ENCODE peak calls at places on chromosomes 13 and 19, in six cellular contexts. N is GM13976, A is dorsolateral prefrontal cortex, J is nephron progenitor cell, Y is left lung, D is endothelial cell. O is an unnamed sample.

GRCh38 chr19:6070179-6071102 is 39.9 kb downstream of the RFX2 start:
- DNase-seq in N (peak; percentile 26), A (no peak), J (no peak), Y (no peak), D (no peak), O (no peak)

GRCh38 chr13:44710576-44710975 is 134.4 kb upstream of the TSC22D1 start:
- DNase-seq in N (peak; percentile 53), A (no peak), J (no peak), Y (no peak), D (no peak), O (peak; percentile 94)

GRCh38 chr19:55437410-55437809 is 5.7 kb downstream of the SHISA7 start:
- DNase-seq in N (no peak), A (no peak), J (peak; percentile 93), Y (peak; percentile 60), D (peak; percentile 78), O (peak; percentile 66)

GRCh38 chr19:55179570-55180484 is at the start of gene SYT5:
- DNase-seq in N (peak; percentile 89), A (no peak), J (peak; percentile 88), Y (no peak), D (peak; percentile 75), O (peak; percentile 35)

GRCh38 chr13:52615817-52616216 is 26.4 kb upstream of the HNRNPA1L2 start:
- DNase-seq in N (peak; percentile 30), A (no peak), J (no peak), Y (no peak), D (no peak), O (no peak)

GRCh38 chr19:3451451-3451866 is 28.9 kb downstream of the SMIM24 start:
- DNase-seq in N (no peak), A (no peak), J (no peak), Y (no peak), D (no peak), O (no peak)

GRCh38 chr13:33610471-33611015 is 207.4 kb upstream of the RFC3 start:
- DNase-seq in N (no peak), A (peak; percentile 77), J (peak; percentile 8), Y (no peak), D (no peak), O (peak; percentile 1)

GRCh38 chr13:49464621-49465325 is 20.7 kb downstream of the SETDB2 start:
- DNase-seq in N (no peak), A (no peak), J (no peak), Y (no peak), D (no peak), O (no peak)

GRCh38 chr13:31862828-31863227 is 123.5 kb downstream of the RXFP2 start:
- DNase-seq in N (no peak), A (no peak), J (no peak), Y (no peak), D (no peak), O (no peak)

GRCh38 chr13:66391322-66391721 is 838.8 kb downstream of the PCDH9 start:
- DNase-seq in N (no peak), A (no peak), J (no peak), Y (no peak), D (no peak), O (no peak)

GRCh38 chr19:54952591-54953344 is 5.4 kb upstream of the NLRP7 start:
- DNase-seq in N (no peak), A (no peak), J (no peak), Y (peak; percentile 63), D (no peak), O (peak; percentile 7)

GRCh38 chr13:23966691-23967615 is 69.7 kb upstream of the C1QTNF9B start:
- DNase-seq in N (peak; percentile 55), A (no peak), J (no peak), Y (no peak), D (no peak), O (no peak)

GRCh38 chr19:1310853-1311180 is 25.1 kb downstream of the EFNA2 start:
- DNase-seq in N (no peak), A (no peak), J (no peak), Y (no peak), D (no peak), O (no peak)

GRCh38 chr19:1313695-1314613 is 28.3 kb downstream of the EFNA2 start:
- DNase-seq in N (no peak), A (no peak), J (no peak), Y (no peak), D (no peak), O (no peak)

GRCh38 chr19:1312732-1313694 is 27.3 kb downstream of the EFNA2 start:
- DNase-seq in N (no peak), A (no peak), J (no peak), Y (no peak), D (no peak), O (peak; percentile 19)

GRCh38 chr19:1309977-1310852 is 24.5 kb downstream of the EFNA2 start:
- DNase-seq in N (no peak), A (no peak), J (no peak), Y (no peak), D (no peak), O (no peak)

DNA sequence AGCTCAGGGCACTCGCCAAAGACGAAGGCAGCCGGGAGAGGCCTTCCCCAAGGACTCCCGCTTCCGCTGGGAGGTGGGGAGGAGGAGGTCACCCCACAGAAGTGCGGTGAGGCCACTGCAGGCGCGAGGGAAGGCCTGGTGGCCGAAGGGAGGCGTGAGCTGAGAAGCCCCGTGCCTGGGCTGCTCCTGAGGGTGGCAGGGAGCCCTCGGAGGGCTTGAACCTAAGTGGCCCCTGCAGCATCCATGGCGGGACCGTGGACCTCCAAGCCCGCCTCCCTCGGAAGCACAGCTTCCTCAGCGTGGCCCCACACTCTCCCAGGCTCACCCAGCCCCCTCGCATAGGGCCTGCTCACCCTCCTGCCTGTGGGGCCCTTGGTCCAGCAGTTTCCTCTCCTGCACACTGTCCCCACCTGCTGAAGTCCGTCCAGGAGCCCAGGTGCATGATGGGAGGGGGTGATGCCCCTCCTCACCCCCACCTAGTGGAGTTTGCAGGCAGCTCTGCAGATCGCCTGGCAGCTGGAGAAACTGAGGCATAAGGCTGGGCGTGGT is 25.9 kb downstream of the EFNA2 start:
- DNase-seq in N (no peak), A (no peak), J (no peak), Y (no peak), D (no peak), O (no peak)
- TF ChIP-seq CTCF in N (no peak), A (no peak), J (no peak), Y (no peak), D (no peak), O (no peak)

DNA sequence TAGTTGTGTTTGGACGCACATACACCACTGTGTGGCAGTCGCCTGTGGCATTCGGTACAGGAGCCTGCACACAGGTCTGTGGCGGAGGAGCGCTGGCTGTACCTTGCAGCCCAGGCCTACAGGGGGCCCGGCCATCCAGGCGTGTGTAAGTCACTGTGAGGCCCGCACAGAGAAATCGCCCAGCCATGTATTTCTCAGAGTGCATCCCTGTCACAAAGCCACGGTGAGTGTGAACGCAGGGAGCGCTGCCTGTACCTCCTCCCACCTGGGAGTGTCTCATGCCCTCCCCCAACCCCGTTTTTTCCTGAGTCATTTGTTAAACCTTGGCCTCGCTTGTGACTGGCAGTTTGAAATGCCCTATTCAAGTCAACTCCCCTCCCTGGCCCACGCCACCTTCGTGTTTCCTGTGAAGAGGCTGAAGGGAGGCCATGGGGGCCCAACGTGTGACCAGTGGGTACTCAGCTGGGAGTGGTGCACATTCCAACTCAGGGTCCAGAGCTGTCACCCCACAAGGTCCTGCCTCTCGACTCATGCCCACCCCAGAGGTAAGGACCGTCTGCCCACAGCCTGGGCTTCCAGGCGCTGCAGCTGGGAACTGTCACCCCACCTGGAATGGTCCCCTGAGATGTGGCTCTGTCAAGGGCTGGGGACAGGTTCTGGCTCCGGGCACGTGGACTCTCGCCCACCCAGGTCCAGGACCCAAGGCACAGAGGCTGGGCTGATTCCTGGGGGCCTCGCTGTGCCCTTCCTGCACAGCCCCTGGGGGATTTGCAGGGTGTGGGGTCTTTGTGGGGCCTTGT is 11.6 kb upstream of the RASA3 start:
- DNase-seq in N (peak; percentile 71), A (no peak), J (peak; percentile 66), Y (no peak), D (peak; percentile 57), O (no peak)
- TF ChIP-seq CTCF in N (no peak), A (no peak), J (peak; percentile 53), Y (no peak), D (no peak), O (no peak)

DNA sequence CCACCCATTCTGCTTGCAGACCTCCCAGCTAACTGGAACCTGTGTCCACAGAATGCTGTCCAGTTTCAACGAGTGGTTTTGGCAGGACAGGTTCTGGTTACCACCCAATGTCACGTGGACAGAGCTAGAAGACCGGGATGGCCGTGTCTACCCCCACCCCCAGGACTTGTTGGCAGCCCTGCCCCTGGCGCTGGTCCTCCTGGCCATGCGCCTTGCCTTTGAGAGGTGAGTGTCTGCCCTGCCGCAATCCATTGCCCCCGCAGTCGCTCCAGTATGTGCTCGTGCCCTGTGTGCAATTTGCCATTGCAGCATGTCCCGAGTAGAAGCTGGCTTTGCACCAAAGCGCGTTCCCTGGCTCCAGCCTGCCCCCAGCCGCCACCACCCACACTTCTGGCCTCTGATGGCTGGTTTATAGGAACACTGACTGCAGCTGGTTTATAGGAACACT is 41.9 kb downstream of the CERS4 start:
- DNase-seq in N (no peak), A (peak; percentile 58), J (no peak), Y (peak; percentile 84), D (no peak), O (peak; percentile 72)
- TF ChIP-seq CTCF in N (no peak), A (peak; percentile 26), J (no peak), Y (no peak), D (no peak), O (no peak)

DNA sequence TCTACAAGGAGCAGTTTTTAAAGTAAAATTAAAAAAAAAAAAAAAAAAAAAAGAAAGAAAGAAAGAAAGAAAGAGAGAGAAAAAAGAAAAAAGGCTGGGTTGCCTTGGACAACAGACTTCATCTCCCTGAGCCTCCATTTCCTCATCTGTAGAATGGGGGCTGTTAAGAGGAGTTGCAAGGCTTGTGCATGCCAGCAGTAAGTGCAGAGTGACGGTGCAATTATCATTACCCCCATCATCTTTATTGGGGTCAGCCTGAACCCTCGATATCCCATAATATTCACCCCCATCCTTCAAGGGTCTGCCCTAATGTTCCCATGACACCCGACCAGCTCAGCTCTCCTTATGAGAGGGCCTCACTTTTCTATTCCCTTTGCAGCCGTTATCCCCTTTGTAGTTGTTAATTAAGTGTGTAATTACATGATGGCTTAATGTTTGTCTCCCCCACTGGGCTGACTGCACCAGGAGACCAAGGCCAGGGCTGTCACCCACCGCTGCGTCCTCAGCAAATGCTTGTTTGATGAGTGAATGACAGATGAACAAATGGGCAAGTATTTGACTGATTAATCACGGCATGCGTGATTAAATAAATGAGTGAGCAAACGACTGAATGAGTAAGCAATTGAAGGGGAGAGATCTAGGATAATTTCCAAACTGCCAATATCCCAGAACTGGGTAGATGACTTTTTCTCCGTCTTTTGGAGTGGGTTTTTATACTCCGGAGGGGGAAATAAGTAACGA is 10.1 kb downstream of the FOSB start:
- DNase-seq in N (no peak), A (no peak), J (no peak), Y (no peak), D (no peak), O (no peak)
- TF ChIP-seq CTCF in N (no peak), A (no peak), J (peak; percentile 49), Y (no peak), D (no peak), O (no peak)

DNA sequence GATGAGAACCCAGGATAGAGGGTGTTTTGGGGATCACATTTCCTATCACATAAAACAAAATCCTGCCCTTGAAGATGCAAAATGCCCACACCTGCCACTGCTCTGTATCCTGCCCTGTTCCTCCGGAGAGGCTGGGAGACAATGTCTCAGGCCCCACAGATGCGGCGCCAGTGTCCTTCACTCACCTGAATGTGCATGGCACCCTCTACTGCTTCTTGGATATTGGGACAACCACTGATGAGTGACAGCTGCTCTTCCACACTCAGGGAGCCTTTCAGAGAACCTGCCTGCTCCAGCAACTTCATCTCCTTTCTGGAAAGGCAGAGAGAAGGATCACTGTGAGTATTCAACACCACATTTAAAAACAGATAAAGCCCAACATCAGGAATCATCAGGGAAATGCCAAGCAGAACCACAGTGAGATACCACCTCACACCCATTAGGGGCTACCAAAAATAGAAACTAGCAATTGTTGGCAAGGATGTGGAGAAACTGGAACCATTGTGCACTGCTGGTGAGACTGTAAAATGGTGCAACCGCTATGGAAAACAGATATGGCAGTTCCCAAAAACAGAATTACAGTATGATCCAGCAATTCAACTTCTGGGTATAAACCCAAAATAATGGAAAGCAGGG is 36.4 kb downstream of the CRYL1 start:
- DNase-seq in N (no peak), A (no peak), J (no peak), Y (no peak), D (no peak), O (no peak)
- TF ChIP-seq CTCF in N (peak; percentile 70), A (no peak), J (no peak), Y (no peak), D (no peak), O (no peak)